ENCODE peak calls at places on chromosomes 7 and 10, in four cellular contexts. C is HCT116, W is hepatocyte, I is heart left ventricle. H is an unnamed sample.

GRCh38 chr7:151114151-151115090 is 28.1 kb downstream of the AGAP3 start:
- DNase-seq in C (no peak), W (peak), I (no peak), H (no peak)

GRCh38 chr7:47228386-47229014 is 353.4 kb downstream of the TNS3 start:
- DNase-seq in C (peak), W (no peak), I (no peak), H (no peak)

GRCh38 chr7:105877736-105878135 is 1.3 kb upstream of the ATXN7L1 start:
- DNase-seq in C (no peak), W (no peak), I (no peak), H (no peak)

GRCh38 chr7:131238260-131238940 is 89.3 kb upstream of the MKLN1 start:
- DNase-seq in C (no peak), W (peak), I (no peak), H (no peak)

GRCh38 chr7:31991846-31992245 is 78.4 kb downstream of the PDE1C start:
- DNase-seq in C (no peak), W (no peak), I (no peak), H (no peak)

GRCh38 chr7:128934361-128935352 is 3.1 kb upstream of the IRF5 start:
- DNase-seq in C (no peak), W (no peak), I (no peak), H (no peak)

GRCh38 chr7:100516135-100516812 is 22.7 kb upstream of the AGFG2 start:
- DNase-seq in C (no peak), W (peak), I (peak), H (peak)

GRCh38 chr7:32163141-32163806 is 93.1 kb upstream of the PDE1C start:
- DNase-seq in C (no peak), W (no peak), I (peak), H (peak)

GRCh38 chr10:607545-608196 is 81.8 kb downstream of the DIP2C start:
- DNase-seq in C (no peak), W (no peak), I (no peak), H (peak)

GRCh38 chr7:738723-739454 is 11.8 kb upstream of the PRKAR1B start:
- DNase-seq in C (no peak), W (no peak), I (peak), H (no peak)

GRCh38 chr10:35546824-35547225 is 58.3 kb upstream of the GJD4 start:
- DNase-seq in C (no peak), W (peak), I (no peak), H (no peak)

GRCh38 chr10:70191906-70192305 is 21.6 kb upstream of the SAR1A start:
- DNase-seq in C (no peak), W (no peak), I (no peak), H (no peak)

GRCh38 chr10:70190102-70190501 is 19.8 kb upstream of the SAR1A start:
- DNase-seq in C (no peak), W (no peak), I (no peak), H (no peak)

GRCh38 chr10:70188768-70189167 is 18.5 kb upstream of the SAR1A start:
- DNase-seq in C (no peak), W (no peak), I (no peak), H (no peak)

GRCh38 chr10:70191161-70191770 is 21.0 kb upstream of the SAR1A start:
- DNase-seq in C (no peak), W (no peak), I (no peak), H (no peak)

DNA sequence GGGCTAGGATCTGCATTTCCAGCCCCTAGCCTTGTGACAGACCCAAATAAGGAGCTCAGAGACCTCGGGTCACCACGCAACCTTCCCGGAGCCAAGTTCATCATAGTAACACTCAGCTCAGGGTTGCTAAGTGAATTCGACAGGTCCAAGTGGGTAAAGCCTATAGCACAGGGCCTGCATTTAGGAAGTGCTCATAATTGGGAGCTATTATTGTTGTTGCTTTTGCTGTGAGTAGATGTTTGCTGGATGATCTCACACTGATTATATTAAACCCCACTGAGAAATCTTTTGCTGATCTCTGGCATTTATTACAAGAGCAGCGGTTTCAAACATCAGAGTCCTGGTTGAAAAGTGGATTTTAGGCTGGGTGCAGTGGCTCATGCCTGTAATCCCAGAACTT is 20.3 kb upstream of the SAR1A start:
- DNase-seq in C (no peak), W (no peak), I (no peak), H (no peak)
- H3K4me3 ChIP-seq in C (no peak), W (no peak), I (no peak), H (no peak)

GRCh38 chr10:133328358-133329343 is 8.0 kb downstream of the CALY start:
- DNase-seq in C (no peak), W (no peak), I (no peak), H (no peak)

GRCh38 chr10:133326745-133327650 is 9.7 kb downstream of the CALY start:
- DNase-seq in C (no peak), W (no peak), I (no peak), H (no peak)

GRCh38 chr10:133332936-133333699 is 3.6 kb downstream of the CALY start:
- DNase-seq in C (no peak), W (no peak), I (no peak), H (no peak)

GRCh38 chr10:133327651-133328357 is 8.9 kb downstream of the CALY start:
- DNase-seq in C (no peak), W (no peak), I (no peak), H (no peak)

DNA sequence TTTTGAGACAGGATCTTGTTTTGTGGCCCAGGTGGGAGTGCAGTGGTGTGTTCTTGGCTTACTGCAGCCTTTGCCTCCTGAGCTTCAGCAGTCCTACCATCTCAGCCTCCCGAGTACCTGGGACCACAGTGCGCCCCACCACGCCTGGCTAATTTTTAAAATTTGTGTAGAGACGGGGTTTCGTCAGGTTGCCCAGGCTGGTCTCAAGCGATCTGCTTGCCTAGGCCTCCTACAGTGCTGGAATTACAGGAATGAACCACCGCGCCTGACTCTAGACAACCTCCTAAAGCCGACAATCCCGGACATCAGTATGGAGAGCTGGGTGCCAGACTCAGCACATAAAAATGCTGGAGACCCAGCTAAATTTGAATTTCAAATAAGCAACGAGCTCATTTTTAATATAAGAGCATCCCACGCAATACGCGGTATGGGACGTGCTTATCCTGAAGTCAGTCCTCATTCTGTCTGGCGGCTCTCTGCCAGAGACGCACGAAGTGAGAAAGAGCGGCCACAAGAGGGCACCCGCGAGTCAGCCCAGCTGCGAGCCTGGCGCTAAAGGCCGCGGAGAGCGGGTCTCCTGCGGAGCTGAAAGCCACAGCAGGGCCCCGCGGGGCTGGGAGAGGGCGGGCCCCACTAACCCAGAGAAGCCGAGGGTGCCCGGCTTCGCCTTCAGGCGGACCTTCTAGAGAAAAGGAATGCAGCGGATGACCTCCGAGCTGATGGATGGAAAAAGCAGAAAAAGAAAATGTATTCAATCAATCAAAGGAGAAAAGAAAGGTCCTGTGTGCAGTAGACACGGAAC is 7.1 kb downstream of the CALY start:
- DNase-seq in C (no peak), W (peak), I (peak), H (peak)
- H3K4me3 ChIP-seq in C (no peak), W (no peak), I (peak), H (peak)

DNA sequence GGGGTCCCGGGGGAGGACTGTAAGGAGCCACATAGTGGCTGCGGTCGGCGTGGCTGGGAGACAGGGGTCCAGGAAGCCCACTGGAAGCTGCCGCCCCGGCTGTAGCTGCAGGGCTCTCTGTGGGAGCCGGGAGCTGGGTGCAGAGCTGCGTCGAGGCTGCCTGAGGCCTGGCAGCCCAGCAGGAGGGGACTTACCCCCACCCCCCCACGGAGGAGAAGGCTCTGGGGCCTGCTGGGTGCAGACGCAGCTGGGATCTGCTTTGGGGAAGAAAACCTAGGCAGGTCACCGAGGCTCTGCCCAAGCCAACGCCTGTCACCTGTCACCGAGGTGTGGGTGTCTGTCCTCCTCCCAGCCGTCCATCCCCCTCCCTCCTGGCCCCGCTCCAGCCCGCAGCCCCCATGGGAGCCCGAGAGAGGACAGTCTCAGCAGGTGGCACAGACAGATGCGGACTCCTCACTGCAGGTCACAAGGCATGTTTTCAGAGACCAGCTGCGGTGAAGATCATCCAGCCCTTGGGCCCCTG is 25.2 kb downstream of the PWWP2B start:
- DNase-seq in C (no peak), W (no peak), I (no peak), H (no peak)
- H3K4me3 ChIP-seq in C (no peak), W (no peak), I (no peak), H (no peak)

DNA sequence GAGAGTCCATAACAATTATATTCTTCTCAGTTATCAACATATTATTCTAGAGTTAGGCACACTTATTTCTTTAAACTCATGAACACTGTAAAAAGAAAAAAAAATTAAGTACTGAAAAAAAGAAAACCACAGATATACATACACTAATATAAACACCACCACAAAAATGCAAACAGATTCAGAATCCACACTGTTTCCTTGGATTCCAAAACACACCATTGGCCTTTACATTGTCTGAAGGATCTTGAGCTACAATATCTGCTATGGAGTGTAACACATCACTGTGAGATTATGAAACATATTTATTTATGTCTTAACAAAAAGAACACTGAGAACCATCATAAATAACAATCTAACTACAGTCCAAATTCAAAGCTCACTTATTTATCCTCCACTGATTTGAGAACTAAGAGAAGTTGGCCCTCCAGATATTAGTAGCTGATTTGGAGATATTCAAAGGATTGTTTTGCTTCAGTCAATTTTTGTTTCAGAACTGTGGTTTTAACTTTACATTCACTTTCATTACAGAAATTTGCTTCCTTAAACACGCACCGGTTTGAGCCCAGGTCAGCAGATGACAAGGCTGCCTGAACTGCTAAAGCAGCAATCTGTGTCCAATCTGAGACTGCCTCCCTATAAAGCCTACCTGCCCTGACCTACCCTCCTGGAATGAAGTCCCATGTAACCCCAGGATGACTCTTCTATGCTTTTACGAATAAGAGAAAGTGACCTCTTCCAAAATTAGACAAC is 47.0 kb upstream of the CDK1 start:
- DNase-seq in C (no peak), W (no peak), I (no peak), H (no peak)
- H3K4me3 ChIP-seq in C (no peak), W (peak), I (no peak), H (no peak)

DNA sequence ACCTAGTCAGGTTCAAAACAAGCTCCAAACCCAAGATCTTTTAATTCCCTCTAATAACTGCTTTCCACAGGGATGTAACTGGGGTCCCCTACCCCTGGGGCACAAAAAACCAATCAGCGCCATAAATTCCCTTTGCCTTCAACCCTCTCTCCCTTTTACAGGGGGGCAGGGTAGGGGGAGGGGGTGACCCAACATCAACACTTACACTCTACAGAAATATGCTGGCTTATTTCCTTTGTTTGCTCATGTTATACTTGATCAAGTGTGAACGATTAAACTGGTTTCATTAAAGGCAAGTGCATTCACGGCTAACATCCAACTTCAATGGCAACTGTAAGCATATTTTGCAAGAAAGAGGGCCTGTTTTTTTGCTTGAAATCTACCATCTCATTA is 2.9 kb downstream of the CTBP2 start:
- DNase-seq in C (no peak), W (no peak), I (no peak), H (peak)
- H3K4me3 ChIP-seq in C (peak), W (peak), I (peak), H (peak)

H was measured in tibial artery.